ENCODE peak calls at places on chromosomes 2 and 18, in seven cellular contexts. J is stomach; S is dorsolateral prefrontal cortex; H is CD8-positive, alpha-beta T cell; D is epithelial cell of proximal tubule; O is esophagus squamous epithelium; E is GM23338. W is an unnamed sample.

GRCh38 chr2:62055724-62056336 is 140.1 kb upstream of the B3GNT2 start:
- DNase-seq in J (no peak), S (no peak), H (no peak), D (no peak), O (no peak), E (no peak), W (no peak)

GRCh38 chr2:226742346-226742745 is 57.3 kb downstream of the IRS1 start:
- DNase-seq in J (peak; percentile 42), S (no peak), H (no peak), D (no peak), O (no peak), E (no peak), W (no peak)

GRCh38 chr2:42794271-42795046 is 2.1 kb upstream of the HAAO start:
- DNase-seq in J (no peak), S (no peak), H (no peak), D (no peak), O (no peak), E (peak; percentile 80), W (no peak)

GRCh38 chr2:235639885-235640284 is 146.0 kb downstream of the AGAP1 start:
- DNase-seq in J (no peak), S (no peak), H (no peak), D (no peak), O (no peak), E (no peak), W (no peak)

GRCh38 chr2:226752887-226753286 is 46.7 kb downstream of the IRS1 start:
- DNase-seq in J (no peak), S (no peak), H (no peak), D (no peak), O (no peak), E (no peak), W (no peak)

GRCh38 chr2:59664946-59665345 is 888.5 kb downstream of the BCL11A start:
- DNase-seq in J (no peak), S (no peak), H (no peak), D (no peak), O (no peak), E (no peak), W (no peak)

GRCh38 chr18:58255701-58256311 is 211.8 kb downstream of the NEDD4L start:
- DNase-seq in J (no peak), S (no peak), H (no peak), D (no peak), O (no peak), E (no peak), W (no peak)

GRCh38 chr18:50287028-50287440 is 458 bp downstream of the CXXC1 start:
- DNase-seq in J (no peak), S (no peak), H (no peak), D (no peak), O (no peak), E (no peak), W (no peak)

GRCh38 chr2:170500770-170501169 is 214.4 kb upstream of the SP5 start:
- DNase-seq in J (no peak), S (no peak), H (no peak), D (no peak), O (no peak), E (no peak), W (no peak)

GRCh38 chr2:183214680-183215079 is 90.4 kb downstream of the NUP35 start:
- DNase-seq in J (no peak), S (no peak), H (no peak), D (no peak), O (no peak), E (no peak), W (no peak)

GRCh38 chr2:20452551-20452950 is 5.7 kb downstream of the RHOB start:
- DNase-seq in J (peak; percentile 27), S (no peak), H (no peak), D (no peak), O (no peak), E (peak; percentile 29), W (no peak)

GRCh38 chr2:171159326-171160118 is 1.2 kb downstream of the TLK1 start:
- DNase-seq in J (peak; percentile 33), S (peak; percentile 55), H (peak; percentile 54), D (peak; percentile 31), O (no peak), E (peak; percentile 61), W (no peak)

GRCh38 chr2:241771286-241772062 is 5.1 kb upstream of the GAL3ST2 start:
- DNase-seq in J (no peak), S (peak; percentile 12), H (no peak), D (peak; percentile 1), O (no peak), E (no peak), W (no peak)

GRCh38 chr2:85385746-85386145 is 24.4 kb downstream of the CAPG start:
- DNase-seq in J (no peak), S (no peak), H (no peak), D (no peak), O (no peak), E (no peak), W (no peak)

GRCh38 chr2:145484443-145485086 is 964.6 kb upstream of the ZEB2 start:
- DNase-seq in J (no peak), S (no peak), H (no peak), D (peak; percentile 32), O (no peak), E (peak; percentile 10), W (no peak)

GRCh38 chr2:77666251-77666980 is 144.2 kb upstream of the LRRTM4 start:
- DNase-seq in J (no peak), S (no peak), H (no peak), D (no peak), O (no peak), E (no peak), W (no peak)

GRCh38 chr2:3288455-3289163 is 89.0 kb downstream of the EIPR1 start:
- DNase-seq in J (peak; percentile 16), S (no peak), H (no peak), D (no peak), O (no peak), E (no peak), W (no peak)

GRCh38 chr2:168583710-168584521 is 127.8 kb downstream of the CERS6 start:
- DNase-seq in J (no peak), S (no peak), H (no peak), D (no peak), O (no peak), E (no peak), W (no peak)

GRCh38 chr2:66434679-66435548 is at the start of gene MEIS1:
- DNase-seq in J (peak; percentile 90), S (peak; percentile 90), H (no peak), D (peak; percentile 82), O (peak; percentile 39), E (peak; percentile 89), W (peak; percentile 79)

GRCh38 chr2:152598975-152599724 is 118.1 kb downstream of the PRPF40A start:
- DNase-seq in J (no peak), S (no peak), H (no peak), D (no peak), O (no peak), E (no peak), W (no peak)

GRCh38 chr2:96146151-96146880 is 1.1 kb upstream of the DUSP2 start:
- DNase-seq in J (peak; percentile 47), S (no peak), H (peak; percentile 87), D (no peak), O (no peak), E (no peak), W (no peak)

GRCh38 chr2:10564876-10565425 is 116.8 kb upstream of the ODC1 start:
- DNase-seq in J (no peak), S (no peak), H (no peak), D (no peak), O (no peak), E (no peak), W (no peak)

GRCh38 chr2:165015052-165015642 is 59.8 kb upstream of the SLC38A11 start:
- DNase-seq in J (peak; percentile 74), S (peak; percentile 68), H (peak; percentile 50), D (no peak), O (no peak), E (peak; percentile 83), W (peak; percentile 69)

GRCh38 chr18:80022613-80023012 is 11.6 kb upstream of the RBFA start:
- DNase-seq in J (no peak), S (no peak), H (no peak), D (no peak), O (no peak), E (peak; percentile 42), W (no peak)

GRCh38 chr2:29650634-29651097 is 270.7 kb downstream of the ALK start:
- DNase-seq in J (no peak), S (no peak), H (no peak), D (no peak), O (no peak), E (no peak), W (no peak)

GRCh38 chr2:150374562-150374961 is 112.9 kb downstream of the RND3 start:
- DNase-seq in J (no peak), S (no peak), H (no peak), D (no peak), O (no peak), E (no peak), W (no peak)

GRCh38 chr2:5977477-5977876 is 285.3 kb downstream of the SOX11 start:
- DNase-seq in J (no peak), S (no peak), H (no peak), D (no peak), O (no peak), E (no peak), W (no peak)
- TF ChIP-seq CTCF in J (no peak), S (no peak), H (no peak), D (no peak), O (no peak), E (no peak), W (no peak)

GRCh38 chr2:172465417-172466334 is 38.3 kb downstream of the ITGA6 start:
- DNase-seq in J (peak; percentile 82), S (peak; percentile 56), H (peak; percentile 71), D (no peak), O (no peak), E (peak; percentile 84), W (peak; percentile 44)
- TF ChIP-seq CTCF in J (peak; percentile 82), S (peak; percentile 94), H (peak; percentile 94), D (peak; percentile 97), O (peak; percentile 84), E (peak; percentile 93), W (no peak)

GRCh38 chr2:209334188-209335017 is 89.4 kb upstream of the MAP2 start:
- DNase-seq in J (peak; percentile 54), S (peak; percentile 48), H (no peak), D (no peak), O (no peak), E (peak; percentile 85), W (peak; percentile 25)
- TF ChIP-seq CTCF in J (peak; percentile 64), S (peak; percentile 94), H (peak; percentile 36), D (peak; percentile 90), O (peak; percentile 27), E (peak; percentile 94), W (no peak)

GRCh38 chr2:26614205-26615128 is 26.7 kb downstream of the CIB4 start:
- DNase-seq in J (peak; percentile 11), S (no peak), H (no peak), D (no peak), O (no peak), E (no peak), W (no peak)

GRCh38 chr2:26616032-26616863 is 24.9 kb downstream of the CIB4 start:
- DNase-seq in J (no peak), S (no peak), H (no peak), D (no peak), O (no peak), E (no peak), W (no peak)

GRCh38 chr2:26616864-26617135 is 24.4 kb downstream of the CIB4 start:
- DNase-seq in J (no peak), S (no peak), H (no peak), D (no peak), O (no peak), E (no peak), W (no peak)

GRCh38 chr2:26613241-26614204 is 27.6 kb downstream of the CIB4 start:
- DNase-seq in J (no peak), S (no peak), H (no peak), D (no peak), O (no peak), E (peak; percentile 57), W (no peak)

GRCh38 chr2:26615336-26616031 is 25.7 kb downstream of the CIB4 start:
- DNase-seq in J (no peak), S (no peak), H (no peak), D (no peak), O (no peak), E (peak; percentile 56), W (no peak)
- TF ChIP-seq CTCF in J (no peak), S (no peak), H (no peak), D (peak; percentile 3), O (no peak), E (peak; percentile 81), W (no peak)